ENCODE peak calls at places on chromosomes 4 and X, in eight cellular contexts. One of them, this sample, is unnamed.
A peak's percentile ranks its signal among the peaks of the same experiment; 100 is the strongest.

GRCh38 chrX:23503835-23504539 is 163.3 kb upstream of the PRDX4 start:
- DNase-seq in GM18507: no peak
- DNase-seq in immature natural killer cell: no peak
- DNase-seq in mesendoderm: peak; percentile 82
- DNase-seq in NCI-H748 treated with DMSO at 0.1 percent for 48 hours: peak; percentile 72
- DNase-seq in ecto neural progenitor cell: no peak
- DNase-seq in amniotic stem cell: no peak
- DNase-seq in NCI-H774: peak; percentile 75
- DNase-seq in this sample: peak; percentile 78

GRCh38 chr4:836003-836511 is 10.1 kb upstream of the CPLX1 start:
- DNase-seq in ecto neural progenitor cell: no peak
- DNase-seq in NCI-H774: no peak
- DNase-seq in NCI-H748 treated with DMSO at 0.1 percent for 48 hours: no peak
- DNase-seq in mesendoderm: no peak
- DNase-seq in GM18507: no peak
- DNase-seq in immature natural killer cell: no peak
- DNase-seq in amniotic stem cell: no peak
- DNase-seq in this sample: no peak

GRCh38 chr4:82458729-82459128 is 28.3 kb downstream of the ENOPH1 start:
- DNase-seq in mesendoderm: no peak
- DNase-seq in GM18507: no peak
- DNase-seq in ecto neural progenitor cell: no peak
- DNase-seq in amniotic stem cell: no peak
- DNase-seq in NCI-H748 treated with DMSO at 0.1 percent for 48 hours: no peak
- DNase-seq in NCI-H774: no peak
- DNase-seq in immature natural killer cell: no peak
- DNase-seq in this sample: no peak

GRCh38 chr4:55727746-55728145 is 91.6 kb upstream of the NMU start:
- DNase-seq in NCI-H774: no peak
- DNase-seq in amniotic stem cell: no peak
- DNase-seq in ecto neural progenitor cell: no peak
- DNase-seq in immature natural killer cell: no peak
- DNase-seq in mesendoderm: peak; percentile 32
- DNase-seq in GM18507: no peak
- DNase-seq in NCI-H748 treated with DMSO at 0.1 percent for 48 hours: no peak
- DNase-seq in this sample: no peak

GRCh38 chrX:153226344-153227190 is 47.5 kb downstream of the MAGEA1 start:
- DNase-seq in mesendoderm: peak; percentile 98
- DNase-seq in amniotic stem cell: no peak
- DNase-seq in NCI-H748 treated with DMSO at 0.1 percent for 48 hours: no peak
- DNase-seq in NCI-H774: peak; percentile 3
- DNase-seq in ecto neural progenitor cell: peak; percentile 88
- DNase-seq in GM18507: no peak
- DNase-seq in immature natural killer cell: no peak
- DNase-seq in this sample: peak; percentile 95

GRCh38 chr4:141275834-141276233 is 55.1 kb downstream of the ZNF330 start:
- DNase-seq in mesendoderm: peak; percentile 36
- DNase-seq in amniotic stem cell: peak; percentile 65
- DNase-seq in NCI-H748 treated with DMSO at 0.1 percent for 48 hours: no peak
- DNase-seq in ecto neural progenitor cell: no peak
- DNase-seq in GM18507: no peak
- DNase-seq in NCI-H774: no peak
- DNase-seq in immature natural killer cell: no peak
- DNase-seq in this sample: no peak

GRCh38 chr4:67366341-67366861 is 178.9 kb downstream of the CENPC start:
- DNase-seq in ecto neural progenitor cell: no peak
- DNase-seq in amniotic stem cell: no peak
- DNase-seq in NCI-H748 treated with DMSO at 0.1 percent for 48 hours: no peak
- DNase-seq in mesendoderm: no peak
- DNase-seq in GM18507: no peak
- DNase-seq in NCI-H774: no peak
- DNase-seq in immature natural killer cell: no peak
- DNase-seq in this sample: no peak

GRCh38 chr4:47500776-47501175 is 15.7 kb downstream of the ATP10D start:
- DNase-seq in GM18507: no peak
- DNase-seq in mesendoderm: no peak
- DNase-seq in amniotic stem cell: no peak
- DNase-seq in NCI-H748 treated with DMSO at 0.1 percent for 48 hours: no peak
- DNase-seq in immature natural killer cell: no peak
- DNase-seq in ecto neural progenitor cell: no peak
- DNase-seq in NCI-H774: no peak
- DNase-seq in this sample: no peak

GRCh38 chr4:66404149-66404548 is 733.9 kb upstream of the EPHA5 start:
- DNase-seq in immature natural killer cell: no peak
- DNase-seq in ecto neural progenitor cell: no peak
- DNase-seq in NCI-H748 treated with DMSO at 0.1 percent for 48 hours: no peak
- DNase-seq in amniotic stem cell: no peak
- DNase-seq in NCI-H774: no peak
- DNase-seq in GM18507: no peak
- DNase-seq in mesendoderm: no peak
- DNase-seq in this sample: no peak

GRCh38 chr4:10032625-10033024 is 11.3 kb upstream of the SLC2A9 start:
- DNase-seq in NCI-H774: peak; percentile 5
- DNase-seq in ecto neural progenitor cell: no peak
- DNase-seq in amniotic stem cell: no peak
- DNase-seq in GM18507: no peak
- DNase-seq in immature natural killer cell: no peak
- DNase-seq in mesendoderm: no peak
- DNase-seq in NCI-H748 treated with DMSO at 0.1 percent for 48 hours: no peak
- DNase-seq in this sample: peak; percentile 3

GRCh38 chrX:48972214-48973164 is 845 bp upstream of the KCND1 start:
- DNase-seq in amniotic stem cell: no peak
- DNase-seq in ecto neural progenitor cell: peak; percentile 53
- DNase-seq in mesendoderm: peak; percentile 74
- DNase-seq in NCI-H748 treated with DMSO at 0.1 percent for 48 hours: peak; percentile 27
- DNase-seq in GM18507: no peak
- DNase-seq in NCI-H774: no peak
- DNase-seq in immature natural killer cell: peak; percentile 17
- DNase-seq in this sample: peak; percentile 73

GRCh38 chr4:42397635-42398447 is 553 bp downstream of the SHISA3 start:
- DNase-seq in NCI-H748 treated with DMSO at 0.1 percent for 48 hours: no peak
- DNase-seq in ecto neural progenitor cell: no peak
- DNase-seq in immature natural killer cell: no peak
- DNase-seq in mesendoderm: no peak
- DNase-seq in amniotic stem cell: no peak
- DNase-seq in NCI-H774: no peak
- DNase-seq in GM18507: no peak
- DNase-seq in this sample: no peak